ENCODE peak calls at places on chromosomes 2 and 18, in nine cellular contexts. One of them, this sample, is unnamed.

GRCh38 chr2:119260636-119261497 is 37.2 kb downstream of the STEAP3 start:
- DNase-seq in OCI-LY7: no peak
- DNase-seq in adrenal gland: no peak
- DNase-seq in fibroblast of lung: no peak
- DNase-seq in omental fat pad: no peak
- DNase-seq in H9: no peak
- DNase-seq in tibial nerve: no peak
- DNase-seq in HCT116: no peak
- DNase-seq in kidney: no peak
- DNase-seq in this sample: no peak

GRCh38 chr2:29518988-29519925 is 402.1 kb downstream of the ALK start:
- DNase-seq in omental fat pad: no peak
- DNase-seq in fibroblast of lung: peak; percentile 79
- DNase-seq in HCT116: no peak
- DNase-seq in adrenal gland: peak; percentile 34
- DNase-seq in kidney: no peak
- DNase-seq in OCI-LY7: no peak
- DNase-seq in H9: no peak
- DNase-seq in tibial nerve: no peak
- DNase-seq in this sample: no peak

GRCh38 chr18:79872423-79872822 is 74.7 kb downstream of the KCNG2 start:
- DNase-seq in adrenal gland: no peak
- DNase-seq in omental fat pad: no peak
- DNase-seq in HCT116: no peak
- DNase-seq in H9: no peak
- DNase-seq in fibroblast of lung: no peak
- DNase-seq in kidney: no peak
- DNase-seq in OCI-LY7: no peak
- DNase-seq in tibial nerve: no peak
- DNase-seq in this sample: no peak

GRCh38 chr18:63570721-63571120 is 16.4 kb upstream of the SERPINB13 start:
- DNase-seq in fibroblast of lung: no peak
- DNase-seq in omental fat pad: no peak
- DNase-seq in kidney: no peak
- DNase-seq in adrenal gland: no peak
- DNase-seq in tibial nerve: no peak
- DNase-seq in H9: no peak
- DNase-seq in OCI-LY7: no peak
- DNase-seq in HCT116: no peak
- DNase-seq in this sample: no peak

GRCh38 chr2:135942936-135943688 is 42.3 kb downstream of the DARS1 start:
- DNase-seq in tibial nerve: no peak
- DNase-seq in fibroblast of lung: no peak
- DNase-seq in H9: no peak
- DNase-seq in omental fat pad: no peak
- DNase-seq in adrenal gland: no peak
- DNase-seq in HCT116: no peak
- DNase-seq in kidney: no peak
- DNase-seq in OCI-LY7: no peak
- DNase-seq in this sample: no peak

GRCh38 chr2:41966431-41966893 is 81.4 kb upstream of the PKDCC start:
- DNase-seq in HCT116: no peak
- DNase-seq in tibial nerve: peak; percentile 86
- DNase-seq in H9: no peak
- DNase-seq in adrenal gland: peak; percentile 66
- DNase-seq in kidney: peak; percentile 98
- DNase-seq in fibroblast of lung: peak; percentile 94
- DNase-seq in OCI-LY7: no peak
- DNase-seq in omental fat pad: peak; percentile 52
- DNase-seq in this sample: no peak

GRCh38 chr2:238338710-238339394 is 18.5 kb downstream of the TRAF3IP1 start:
- DNase-seq in tibial nerve: no peak
- DNase-seq in kidney: no peak
- DNase-seq in OCI-LY7: no peak
- DNase-seq in H9: peak; percentile 52
- DNase-seq in fibroblast of lung: no peak
- DNase-seq in adrenal gland: no peak
- DNase-seq in omental fat pad: no peak
- DNase-seq in HCT116: no peak
- DNase-seq in this sample: no peak

GRCh38 chr2:158011055-158011771 is 90.5 kb upstream of the UPP2 start:
- DNase-seq in tibial nerve: no peak
- DNase-seq in HCT116: no peak
- DNase-seq in kidney: no peak
- DNase-seq in OCI-LY7: no peak
- DNase-seq in adrenal gland: no peak
- DNase-seq in fibroblast of lung: no peak
- DNase-seq in omental fat pad: no peak
- DNase-seq in H9: peak; percentile 84
- DNase-seq in this sample: no peak

GRCh38 chr2:134980639-134981038 is 62.0 kb downstream of the CCNT2 start:
- DNase-seq in adrenal gland: no peak
- DNase-seq in HCT116: no peak
- DNase-seq in fibroblast of lung: no peak
- DNase-seq in H9: no peak
- DNase-seq in tibial nerve: no peak
- DNase-seq in omental fat pad: no peak
- DNase-seq in kidney: no peak
- DNase-seq in OCI-LY7: no peak
- DNase-seq in this sample: no peak

GRCh38 chr2:84900951-84901350 is 4.5 kb upstream of the TMSB10 start:
- DNase-seq in omental fat pad: no peak
- DNase-seq in H9: no peak
- DNase-seq in adrenal gland: no peak
- DNase-seq in OCI-LY7: no peak
- DNase-seq in fibroblast of lung: no peak
- DNase-seq in tibial nerve: no peak
- DNase-seq in HCT116: no peak
- DNase-seq in kidney: no peak
- DNase-seq in this sample: no peak

GRCh38 chr2:211756266-211756665 is 782.3 kb downstream of the ERBB4 start:
- DNase-seq in H9: no peak
- DNase-seq in OCI-LY7: no peak
- DNase-seq in HCT116: no peak
- DNase-seq in omental fat pad: no peak
- DNase-seq in tibial nerve: no peak
- DNase-seq in fibroblast of lung: no peak
- DNase-seq in kidney: no peak
- DNase-seq in adrenal gland: no peak
- DNase-seq in this sample: no peak

GRCh38 chr2:95275151-95275515 is 884 bp downstream of the PROM2 start:
- DNase-seq in OCI-LY7: no peak
- DNase-seq in adrenal gland: no peak
- DNase-seq in H9: no peak
- DNase-seq in HCT116: no peak
- DNase-seq in tibial nerve: no peak
- DNase-seq in fibroblast of lung: no peak
- DNase-seq in kidney: peak; percentile 49
- DNase-seq in omental fat pad: no peak
- DNase-seq in this sample: no peak

GRCh38 chr2:195319548-195320415 is 337.2 kb upstream of the SLC39A10 start:
- DNase-seq in kidney: no peak
- DNase-seq in OCI-LY7: no peak
- DNase-seq in adrenal gland: no peak
- DNase-seq in HCT116: no peak
- DNase-seq in fibroblast of lung: no peak
- DNase-seq in omental fat pad: no peak
- DNase-seq in H9: no peak
- DNase-seq in tibial nerve: no peak
- DNase-seq in this sample: no peak

GRCh38 chr18:62959481-62959880 is 244.1 kb downstream of the PHLPP1 start:
- DNase-seq in HCT116: no peak
- DNase-seq in H9: no peak
- DNase-seq in omental fat pad: no peak
- DNase-seq in tibial nerve: no peak
- DNase-seq in adrenal gland: no peak
- DNase-seq in kidney: no peak
- DNase-seq in fibroblast of lung: no peak
- DNase-seq in OCI-LY7: no peak
- DNase-seq in this sample: no peak

GRCh38 chr2:232652505-232652851 is 19.1 kb downstream of the EFHD1 start:
- DNase-seq in fibroblast of lung: no peak
- DNase-seq in tibial nerve: no peak
- DNase-seq in omental fat pad: no peak
- DNase-seq in H9: no peak
- DNase-seq in OCI-LY7: no peak
- DNase-seq in HCT116: no peak
- DNase-seq in adrenal gland: no peak
- DNase-seq in kidney: no peak
- DNase-seq in this sample: no peak

GRCh38 chr2:24421668-24422067 is 61.3 kb upstream of the ITSN2 start:
- DNase-seq in OCI-LY7: peak; percentile 53
- DNase-seq in fibroblast of lung: peak; percentile 63
- DNase-seq in HCT116: peak; percentile 48
- DNase-seq in kidney: no peak
- DNase-seq in omental fat pad: peak; percentile 73
- DNase-seq in H9: peak; percentile 69
- DNase-seq in tibial nerve: peak; percentile 93
- DNase-seq in adrenal gland: peak; percentile 83
- DNase-seq in this sample: peak; percentile 59

GRCh38 chr2:219457784-219458369 is 23.2 kb downstream of the SPEG start:
- DNase-seq in fibroblast of lung: no peak
- DNase-seq in tibial nerve: no peak
- DNase-seq in OCI-LY7: peak; percentile 60
- DNase-seq in omental fat pad: no peak
- DNase-seq in kidney: peak; percentile 20
- DNase-seq in adrenal gland: no peak
- DNase-seq in HCT116: no peak
- DNase-seq in H9: no peak
- DNase-seq in this sample: no peak
- TF ChIP-seq CTCF in fibroblast of lung: no peak
- TF ChIP-seq CTCF in tibial nerve: no peak
- TF ChIP-seq CTCF in OCI-LY7: peak; percentile 70
- TF ChIP-seq CTCF in omental fat pad: no peak
- TF ChIP-seq CTCF in kidney: no peak
- TF ChIP-seq CTCF in adrenal gland: no peak
- TF ChIP-seq CTCF in HCT116: peak; percentile 26
- TF ChIP-seq CTCF in H9: peak; percentile 50
- TF ChIP-seq CTCF in this sample: no peak

DNA sequence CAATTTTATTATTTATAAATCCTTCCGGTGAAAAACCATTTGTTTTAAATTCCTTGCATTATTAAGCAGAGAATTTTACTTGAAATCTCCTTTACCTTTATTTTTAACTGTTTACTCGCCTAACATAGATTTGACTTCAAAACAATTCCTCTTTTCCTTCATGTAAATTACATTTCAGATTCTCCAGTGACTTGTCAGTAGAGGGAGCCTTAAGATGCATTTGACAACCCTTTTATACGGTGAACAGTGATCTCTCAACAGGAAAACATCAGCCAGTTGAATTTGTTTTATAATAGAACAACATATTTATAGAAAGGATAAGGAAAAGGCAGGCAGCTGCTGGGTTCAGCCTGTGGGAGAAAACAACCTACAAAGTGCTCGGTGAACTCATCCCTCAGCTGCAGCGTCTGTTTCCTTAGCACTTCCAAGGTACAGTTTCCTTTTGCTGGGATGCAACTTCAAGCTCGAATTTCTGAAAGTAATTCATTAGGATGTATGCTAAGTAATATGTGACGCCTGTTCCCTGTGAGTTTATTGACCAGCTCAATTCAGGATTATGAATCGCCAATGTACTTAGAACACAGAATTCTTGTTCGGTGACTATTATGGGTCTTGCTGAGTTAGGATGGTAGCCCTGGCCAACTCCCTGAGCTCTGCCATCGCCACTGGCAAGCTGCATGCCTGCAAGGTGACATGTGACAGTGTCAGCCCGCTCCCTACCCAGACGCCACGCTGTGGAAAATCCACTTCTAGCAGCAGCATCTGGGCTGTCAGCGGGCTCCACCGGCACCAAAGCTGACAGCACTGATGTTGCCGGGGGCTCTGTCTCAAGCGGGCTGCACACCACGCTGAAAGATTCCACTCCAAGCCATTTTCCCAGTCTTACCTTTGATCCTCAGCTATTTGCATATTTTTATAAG is 100.9 kb downstream of the MYT1L start:
- DNase-seq in H9: no peak
- DNase-seq in OCI-LY7: no peak
- DNase-seq in fibroblast of lung: no peak
- DNase-seq in omental fat pad: no peak
- DNase-seq in HCT116: no peak
- DNase-seq in adrenal gland: no peak
- DNase-seq in tibial nerve: no peak
- DNase-seq in kidney: no peak
- DNase-seq in this sample: no peak
- TF ChIP-seq CTCF in H9: peak; percentile 41
- TF ChIP-seq CTCF in OCI-LY7: peak; percentile 41
- TF ChIP-seq CTCF in fibroblast of lung: no peak
- TF ChIP-seq CTCF in omental fat pad: no peak
- TF ChIP-seq CTCF in HCT116: no peak
- TF ChIP-seq CTCF in adrenal gland: no peak
- TF ChIP-seq CTCF in tibial nerve: no peak
- TF ChIP-seq CTCF in kidney: no peak
- TF ChIP-seq CTCF in this sample: no peak

DNA sequence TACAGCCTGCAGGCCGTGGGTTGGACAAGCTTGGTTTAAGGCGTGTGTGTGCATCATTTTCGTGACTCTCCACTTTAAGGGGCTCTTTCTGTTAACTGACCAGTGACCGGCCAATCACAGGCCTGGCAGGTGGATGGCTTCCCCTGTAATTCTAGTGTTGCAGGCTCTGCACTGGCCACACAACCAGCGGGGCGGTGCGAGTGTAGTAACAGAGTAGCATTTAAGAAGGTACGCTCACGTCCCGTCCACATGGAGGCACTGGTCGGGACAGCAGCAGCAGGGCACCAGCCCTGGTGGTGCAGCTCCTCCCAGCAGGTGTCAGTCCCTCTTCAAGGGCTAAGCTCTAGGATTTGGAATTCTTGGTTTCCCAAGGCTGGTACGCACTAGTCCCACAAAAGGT is 8.0 kb upstream of the ANO7 start:
- DNase-seq in fibroblast of lung: no peak
- DNase-seq in tibial nerve: no peak
- DNase-seq in H9: peak; percentile 91
- DNase-seq in OCI-LY7: no peak
- DNase-seq in omental fat pad: no peak
- DNase-seq in adrenal gland: no peak
- DNase-seq in kidney: no peak
- DNase-seq in HCT116: peak; percentile 19
- DNase-seq in this sample: no peak
- TF ChIP-seq CTCF in fibroblast of lung: no peak
- TF ChIP-seq CTCF in tibial nerve: no peak
- TF ChIP-seq CTCF in H9: peak; percentile 58
- TF ChIP-seq CTCF in OCI-LY7: no peak
- TF ChIP-seq CTCF in omental fat pad: no peak
- TF ChIP-seq CTCF in adrenal gland: no peak
- TF ChIP-seq CTCF in kidney: no peak
- TF ChIP-seq CTCF in HCT116: peak; percentile 21
- TF ChIP-seq CTCF in this sample: no peak

DNA sequence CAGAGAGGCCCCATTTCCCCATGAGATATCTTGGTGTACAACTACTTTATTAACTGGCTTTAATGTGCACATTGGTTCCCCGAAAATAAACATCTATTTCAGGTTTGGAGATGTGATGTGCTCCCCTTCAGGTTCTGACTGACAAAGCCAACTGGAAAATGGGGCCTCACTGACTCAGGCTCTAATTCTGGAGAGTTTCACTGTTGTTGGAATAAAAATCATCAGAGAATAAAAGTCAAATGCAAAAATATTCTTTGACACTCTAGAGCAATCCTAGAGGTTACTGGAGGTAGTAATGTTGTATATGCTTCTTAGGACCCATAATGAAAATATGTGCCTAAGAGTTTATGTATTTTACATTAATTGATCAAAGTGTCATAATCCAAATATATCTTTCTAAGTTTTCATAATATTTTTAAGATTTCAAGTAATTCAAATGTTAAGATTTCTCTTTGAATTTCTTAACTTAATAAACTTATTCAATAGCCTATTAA is 189.9 kb upstream of the COL3A1 start:
- DNase-seq in HCT116: no peak
- DNase-seq in omental fat pad: no peak
- DNase-seq in adrenal gland: no peak
- DNase-seq in tibial nerve: no peak
- DNase-seq in kidney: no peak
- DNase-seq in fibroblast of lung: no peak
- DNase-seq in OCI-LY7: no peak
- DNase-seq in H9: no peak
- DNase-seq in this sample: no peak
- TF ChIP-seq CTCF in HCT116: peak; percentile 36
- TF ChIP-seq CTCF in omental fat pad: no peak
- TF ChIP-seq CTCF in adrenal gland: no peak
- TF ChIP-seq CTCF in tibial nerve: no peak
- TF ChIP-seq CTCF in kidney: no peak
- TF ChIP-seq CTCF in fibroblast of lung: no peak
- TF ChIP-seq CTCF in OCI-LY7: no peak
- TF ChIP-seq CTCF in H9: peak; percentile 17
- TF ChIP-seq CTCF in this sample: no peak

This sample was measured in CD14-positive monocyte.